ENCODE peak calls at places on chromosome 21, in eight cellular contexts. One of them, this sample, is unnamed.
A peak's percentile ranks its signal among the peaks of the same experiment; 100 is the strongest.

GRCh38 chr21:42256316-42256715 is 37.4 kb downstream of the ABCG1 start:
- DNase-seq in lower lobe of right lung: no peak
- DNase-seq in spleen: no peak
- DNase-seq in DND-41: no peak
- DNase-seq in colonic mucosa: no peak
- DNase-seq in SK-N-SH: no peak
- DNase-seq in upper lobe of right lung: no peak
- DNase-seq in kidney: no peak
- DNase-seq in this sample: no peak

GRCh38 chr21:41670056-41670805 is 96.6 kb downstream of the RIPK4 start:
- DNase-seq in lower lobe of right lung: no peak
- DNase-seq in spleen: peak; percentile 40
- DNase-seq in DND-41: no peak
- DNase-seq in colonic mucosa: no peak
- DNase-seq in SK-N-SH: no peak
- DNase-seq in upper lobe of right lung: peak; percentile 60
- DNase-seq in kidney: no peak
- DNase-seq in this sample: no peak

GRCh38 chr21:33299181-33299752 is 25.5 kb upstream of the IFNAR1 start:
- DNase-seq in lower lobe of right lung: no peak
- DNase-seq in spleen: no peak
- DNase-seq in DND-41: peak; percentile 22
- DNase-seq in colonic mucosa: peak; percentile 31
- DNase-seq in SK-N-SH: no peak
- DNase-seq in upper lobe of right lung: no peak
- DNase-seq in kidney: no peak
- DNase-seq in this sample: no peak

GRCh38 chr21:42423197-42423675 is 19.5 kb downstream of the UBASH3A start:
- DNase-seq in lower lobe of right lung: peak; percentile 31
- DNase-seq in spleen: peak; percentile 77
- DNase-seq in DND-41: peak; percentile 76
- DNase-seq in colonic mucosa: no peak
- DNase-seq in SK-N-SH: no peak
- DNase-seq in upper lobe of right lung: no peak
- DNase-seq in kidney: peak; percentile 49
- DNase-seq in this sample: no peak

GRCh38 chr21:43287111-43287973 is 118.5 kb downstream of the CRYAA start:
- DNase-seq in lower lobe of right lung: peak; percentile 49
- DNase-seq in spleen: peak; percentile 51
- DNase-seq in DND-41: peak; percentile 93
- DNase-seq in colonic mucosa: no peak
- DNase-seq in SK-N-SH: no peak
- DNase-seq in upper lobe of right lung: peak; percentile 54
- DNase-seq in kidney: peak; percentile 52
- DNase-seq in this sample: peak; percentile 21

GRCh38 chr21:41315726-41316125 is 875 bp upstream of the FAM3B start:
- DNase-seq in lower lobe of right lung: no peak
- DNase-seq in spleen: no peak
- DNase-seq in DND-41: no peak
- DNase-seq in colonic mucosa: no peak
- DNase-seq in SK-N-SH: no peak
- DNase-seq in upper lobe of right lung: no peak
- DNase-seq in kidney: no peak
- DNase-seq in this sample: no peak

GRCh38 chr21:32336711-32337110 is 38.1 kb downstream of the MRAP start:
- DNase-seq in lower lobe of right lung: no peak
- DNase-seq in spleen: no peak
- DNase-seq in DND-41: no peak
- DNase-seq in colonic mucosa: no peak
- DNase-seq in SK-N-SH: no peak
- DNase-seq in upper lobe of right lung: no peak
- DNase-seq in kidney: no peak
- DNase-seq in this sample: no peak

GRCh38 chr21:42271065-42271464 is 44.1 kb downstream of the TFF3 start:
- DNase-seq in lower lobe of right lung: no peak
- DNase-seq in spleen: no peak
- DNase-seq in DND-41: no peak
- DNase-seq in colonic mucosa: no peak
- DNase-seq in SK-N-SH: no peak
- DNase-seq in upper lobe of right lung: no peak
- DNase-seq in kidney: no peak
- DNase-seq in this sample: no peak

GRCh38 chr21:37536616-37537278 is 170.2 kb downstream of the DYRK1A start:
- DNase-seq in lower lobe of right lung: no peak
- DNase-seq in spleen: no peak
- DNase-seq in DND-41: no peak
- DNase-seq in colonic mucosa: no peak
- DNase-seq in SK-N-SH: no peak
- DNase-seq in upper lobe of right lung: no peak
- DNase-seq in kidney: no peak
- DNase-seq in this sample: no peak

GRCh38 chr21:30717105-30717504 is 1.5 kb downstream of the KRTAP21-3 start:
- DNase-seq in lower lobe of right lung: no peak
- DNase-seq in spleen: no peak
- DNase-seq in DND-41: no peak
- DNase-seq in colonic mucosa: no peak
- DNase-seq in SK-N-SH: no peak
- DNase-seq in upper lobe of right lung: no peak
- DNase-seq in kidney: no peak
- DNase-seq in this sample: no peak

GRCh38 chr21:35988396-35989140 is 71.8 kb downstream of the SETD4 start:
- DNase-seq in lower lobe of right lung: no peak
- DNase-seq in spleen: no peak
- DNase-seq in DND-41: no peak
- DNase-seq in colonic mucosa: no peak
- DNase-seq in SK-N-SH: no peak
- DNase-seq in upper lobe of right lung: no peak
- DNase-seq in kidney: no peak
- DNase-seq in this sample: no peak

GRCh38 chr21:32803651-32804050 is 32.1 kb upstream of the PAXBP1 start:
- DNase-seq in lower lobe of right lung: no peak
- DNase-seq in spleen: no peak
- DNase-seq in DND-41: no peak
- DNase-seq in colonic mucosa: no peak
- DNase-seq in SK-N-SH: no peak
- DNase-seq in upper lobe of right lung: no peak
- DNase-seq in kidney: no peak
- DNase-seq in this sample: no peak

DNA sequence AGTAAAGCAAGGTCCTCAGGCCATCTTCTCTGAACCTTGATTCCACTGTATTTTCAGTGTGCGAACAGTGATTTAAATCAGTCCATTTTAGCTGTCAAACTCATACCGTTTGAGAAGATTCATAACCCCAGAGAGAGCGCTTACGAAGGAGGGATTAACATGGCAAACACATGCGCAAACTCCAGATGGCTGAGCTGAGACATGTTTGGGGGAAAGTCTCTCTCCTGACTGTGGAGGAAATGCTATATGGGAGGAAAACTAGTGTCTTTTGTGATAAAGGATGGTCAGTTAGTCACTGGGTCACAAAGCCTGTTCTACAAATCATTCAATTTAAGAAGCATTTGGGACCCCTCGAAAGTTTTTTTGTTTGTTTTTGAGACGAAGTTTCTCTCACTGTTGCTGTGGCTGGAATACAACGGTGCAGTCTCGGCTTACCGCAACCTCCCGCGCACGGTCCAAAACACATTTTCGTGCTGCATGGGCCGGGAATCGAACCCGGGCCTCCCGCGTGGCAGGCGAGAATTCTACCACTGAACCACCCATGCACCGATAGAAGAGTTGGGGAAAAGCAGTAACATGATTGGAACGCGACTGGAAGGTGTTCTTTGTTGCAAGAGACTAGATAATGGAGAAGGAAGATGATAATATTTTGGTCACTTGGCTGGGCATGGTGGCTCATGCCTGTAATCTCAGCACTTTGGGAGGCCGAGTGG is 58.4 kb upstream of the CXADR start:
- DNase-seq in lower lobe of right lung: no peak
- DNase-seq in spleen: no peak
- DNase-seq in DND-41: no peak
- DNase-seq in colonic mucosa: peak; percentile 21
- DNase-seq in SK-N-SH: peak; percentile 70
- DNase-seq in upper lobe of right lung: no peak
- DNase-seq in kidney: no peak
- DNase-seq in this sample: peak; percentile 61
- H3K27ac ChIP-seq in lower lobe of right lung: no peak overlapping the region
- H3K27ac ChIP-seq in spleen: no peak overlapping the region
- H3K27ac ChIP-seq in DND-41: no peak overlapping the region
- H3K27ac ChIP-seq in colonic mucosa: no peak overlapping the region
- H3K27ac ChIP-seq in SK-N-SH: peak overlapping the region; percentile 53
- H3K27ac ChIP-seq in upper lobe of right lung: no peak overlapping the region
- H3K27ac ChIP-seq in kidney: no peak overlapping the region
- H3K27ac ChIP-seq in this sample: no peak overlapping the region

GRCh38 chr21:38660333-38661295 is 145.1 kb upstream of the ETS2 start:
- DNase-seq in lower lobe of right lung: peak; percentile 53
- DNase-seq in spleen: no peak
- DNase-seq in DND-41: no peak
- DNase-seq in colonic mucosa: peak; percentile 53
- DNase-seq in SK-N-SH: peak; percentile 55
- DNase-seq in upper lobe of right lung: peak; percentile 68
- DNase-seq in kidney: peak; percentile 83
- DNase-seq in this sample: no peak

GRCh38 chr21:38661296-38662223 is 144.2 kb upstream of the ETS2 start:
- DNase-seq in lower lobe of right lung: peak; percentile 55
- DNase-seq in spleen: peak; percentile 76
- DNase-seq in DND-41: no peak
- DNase-seq in colonic mucosa: peak; percentile 38
- DNase-seq in SK-N-SH: peak; percentile 67
- DNase-seq in upper lobe of right lung: peak; percentile 68
- DNase-seq in kidney: peak; percentile 88
- DNase-seq in this sample: no peak

GRCh38 chr21:38662224-38662568 is 143.5 kb upstream of the ETS2 start:
- DNase-seq in lower lobe of right lung: no peak
- DNase-seq in spleen: no peak
- DNase-seq in DND-41: no peak
- DNase-seq in colonic mucosa: no peak
- DNase-seq in SK-N-SH: no peak
- DNase-seq in upper lobe of right lung: no peak
- DNase-seq in kidney: no peak
- DNase-seq in this sample: no peak

GRCh38 chr21:38663282-38663681 is 142.4 kb upstream of the ETS2 start:
- DNase-seq in lower lobe of right lung: no peak
- DNase-seq in spleen: no peak
- DNase-seq in DND-41: no peak
- DNase-seq in colonic mucosa: no peak
- DNase-seq in SK-N-SH: no peak
- DNase-seq in upper lobe of right lung: no peak
- DNase-seq in kidney: no peak
- DNase-seq in this sample: no peak

DNA sequence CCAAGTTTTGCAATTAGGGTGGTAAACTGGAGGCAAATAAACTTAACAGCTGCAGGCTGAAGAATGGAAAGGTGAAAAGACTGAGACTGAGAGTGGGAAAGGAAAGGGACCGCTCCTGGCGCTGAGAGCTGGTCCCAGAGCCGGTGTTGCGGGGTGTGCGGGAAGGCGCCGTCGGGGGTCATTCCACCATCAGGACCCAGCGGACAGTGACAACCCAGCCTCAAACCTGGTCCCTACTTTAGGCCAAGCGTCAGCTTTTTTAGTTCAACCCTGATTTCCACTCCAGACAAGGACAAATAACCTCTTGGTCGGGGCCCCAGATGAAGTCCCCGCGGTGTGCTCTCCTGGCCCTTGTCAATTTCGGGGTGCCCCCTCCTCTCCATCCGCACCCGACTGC is 145.8 kb upstream of the ETS2 start:
- DNase-seq in lower lobe of right lung: no peak
- DNase-seq in spleen: no peak
- DNase-seq in DND-41: no peak
- DNase-seq in colonic mucosa: no peak
- DNase-seq in SK-N-SH: no peak
- DNase-seq in upper lobe of right lung: no peak
- DNase-seq in kidney: no peak
- DNase-seq in this sample: no peak
- H3K4me1 ChIP-seq in lower lobe of right lung: peaks cover 17% of the 10 kb centered on the region
- H3K4me1 ChIP-seq in spleen: peaks cover 18% of the 10 kb centered on the region
- H3K4me1 ChIP-seq in DND-41: no peaks in the 10 kb centered on the region
- H3K4me1 ChIP-seq in colonic mucosa: no peaks in the 10 kb centered on the region
- H3K4me1 ChIP-seq in SK-N-SH: no peaks in the 10 kb centered on the region
- H3K4me1 ChIP-seq in upper lobe of right lung: peaks cover 6% of the 10 kb centered on the region
- H3K4me1 ChIP-seq in kidney: no peaks in the 10 kb centered on the region
- H3K4me1 ChIP-seq in this sample: no peaks in the 10 kb centered on the region

GRCh38 chr21:44304846-44305245 is 5.0 kb downstream of the PFKL start:
- DNase-seq in lower lobe of right lung: no peak
- DNase-seq in spleen: no peak
- DNase-seq in DND-41: peak; percentile 60
- DNase-seq in colonic mucosa: peak; percentile 50
- DNase-seq in SK-N-SH: peak; percentile 91
- DNase-seq in upper lobe of right lung: no peak
- DNase-seq in kidney: no peak
- DNase-seq in this sample: no peak
- TF ChIP-seq CTCF in lower lobe of right lung: peak; percentile 57
- TF ChIP-seq CTCF in spleen: peak; percentile 69
- TF ChIP-seq CTCF in DND-41: peak; percentile 76
- TF ChIP-seq CTCF in colonic mucosa: peak; percentile 56
- TF ChIP-seq CTCF in SK-N-SH: peak; percentile 75
- TF ChIP-seq CTCF in upper lobe of right lung: peak; percentile 53
- TF ChIP-seq CTCF in kidney: peak; percentile 60
- TF ChIP-seq CTCF in this sample: peak; percentile 56

GRCh38 chr21:46674430-46675007 is 39.0 kb downstream of the PRMT2 start:
- DNase-seq in lower lobe of right lung: no peak
- DNase-seq in spleen: no peak
- DNase-seq in DND-41: no peak
- DNase-seq in colonic mucosa: no peak
- DNase-seq in SK-N-SH: no peak
- DNase-seq in upper lobe of right lung: no peak
- DNase-seq in kidney: no peak
- DNase-seq in this sample: no peak

GRCh38 chr21:46675595-46676280 is 40.3 kb downstream of the PRMT2 start:
- DNase-seq in lower lobe of right lung: no peak
- DNase-seq in spleen: no peak
- DNase-seq in DND-41: no peak
- DNase-seq in colonic mucosa: no peak
- DNase-seq in SK-N-SH: no peak
- DNase-seq in upper lobe of right lung: no peak
- DNase-seq in kidney: no peak
- DNase-seq in this sample: no peak
- H3K27ac ChIP-seq in lower lobe of right lung: no peak overlapping the region
- H3K27ac ChIP-seq in spleen: no peak overlapping the region
- H3K27ac ChIP-seq in DND-41: no peak overlapping the region
- H3K27ac ChIP-seq in colonic mucosa: no peak overlapping the region
- H3K27ac ChIP-seq in SK-N-SH: no peak overlapping the region
- H3K27ac ChIP-seq in upper lobe of right lung: no peak overlapping the region
- H3K27ac ChIP-seq in kidney: no peak overlapping the region
- H3K27ac ChIP-seq in this sample: no peak overlapping the region

DNA sequence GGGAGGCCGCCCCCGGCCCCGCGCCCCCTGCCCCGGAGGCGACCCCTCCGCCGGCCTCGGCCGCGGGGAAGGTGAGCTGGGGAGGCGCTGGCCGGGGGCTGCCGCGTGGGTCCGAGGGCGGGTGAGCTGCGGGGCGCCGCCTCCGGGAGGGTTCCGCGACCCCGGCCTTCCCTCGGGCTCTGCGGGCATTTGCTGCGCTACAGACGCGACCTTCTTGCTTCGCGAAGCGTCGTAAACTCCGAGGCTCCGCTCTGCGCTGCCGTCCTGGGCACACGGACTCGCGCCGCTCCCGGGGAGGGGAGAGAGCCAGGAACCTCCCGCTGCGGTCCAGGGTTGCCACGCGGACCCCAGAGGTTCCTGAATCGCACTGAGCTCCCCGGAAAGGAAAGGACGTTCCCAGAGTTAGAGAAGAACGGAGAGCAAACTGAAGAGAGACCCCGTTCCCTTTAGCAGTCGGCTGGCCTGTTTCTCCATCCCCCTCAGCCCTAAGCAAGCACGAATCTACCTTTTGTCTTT is 345 bp downstream of the SLX9 start:
- DNase-seq in lower lobe of right lung: peak; percentile 58
- DNase-seq in spleen: no peak
- DNase-seq in DND-41: no peak
- DNase-seq in colonic mucosa: no peak
- DNase-seq in SK-N-SH: no peak
- DNase-seq in upper lobe of right lung: no peak
- DNase-seq in kidney: no peak
- DNase-seq in this sample: no peak
- H3K4me1 ChIP-seq in lower lobe of right lung: peaks cover 22% of the 10 kb centered on the region
- H3K4me1 ChIP-seq in spleen: peaks cover 41% of the 10 kb centered on the region
- H3K4me1 ChIP-seq in DND-41: peaks cover 42% of the 10 kb centered on the region
- H3K4me1 ChIP-seq in colonic mucosa: peaks cover 15% of the 10 kb centered on the region
- H3K4me1 ChIP-seq in SK-N-SH: peaks cover 8% of the 10 kb centered on the region
- H3K4me1 ChIP-seq in upper lobe of right lung: peaks cover 15% of the 10 kb centered on the region
- H3K4me1 ChIP-seq in kidney: peaks cover 12% of the 10 kb centered on the region
- H3K4me1 ChIP-seq in this sample: peaks cover 5% of the 10 kb centered on the region